ENCODE peak calls at places on chromosome 3, in eight cellular contexts. G is CD4-positive, alpha-beta T cell; O is endothelial cell; T is HFFc6; C is cardiac fibroblast; M is upper lobe of right lung; E is cardiac muscle cell; K is left ventricle myocardium inferior. A is an unnamed sample.

GRCh38 chr3:182739619-182740018 is 53.7 kb upstream of the ATP11B start:
- DNase-seq in G (no peak), O (no peak), T (peak), C (peak), M (no peak), E (no peak), K (no peak), A (no peak)

GRCh38 chr3:13528217-13528801 is 20.6 kb upstream of the FBLN2 start:
- DNase-seq in G (no peak), O (peak), T (no peak), C (peak), M (no peak), E (peak), K (peak), A (peak)

GRCh38 chr3:46454606-46455005 is 10.1 kb downstream of the LTF start:
- DNase-seq in G (no peak), O (no peak), T (no peak), C (no peak), M (no peak), E (no peak), K (no peak), A (no peak)

GRCh38 chr3:61043156-61043555 is 208.1 kb downstream of the FHIT start:
- DNase-seq in G (no peak), O (no peak), T (no peak), C (no peak), M (no peak), E (no peak), K (no peak), A (no peak)

GRCh38 chr3:196274585-196274984 is 12.9 kb downstream of the PCYT1A start:
- DNase-seq in G (peak), O (no peak), T (no peak), C (no peak), M (no peak), E (no peak), K (no peak), A (no peak)

GRCh38 chr3:184656991-184657669 is 54.7 kb downstream of the MAGEF1 start:
- DNase-seq in G (no peak), O (no peak), T (peak), C (peak), M (no peak), E (no peak), K (no peak), A (no peak)

GRCh38 chr3:165883866-165884478 is 46.7 kb upstream of the BCHE start:
- DNase-seq in G (no peak), O (no peak), T (no peak), C (no peak), M (no peak), E (no peak), K (no peak), A (no peak)

GRCh38 chr3:114128231-114128630 is 50.6 kb downstream of the DRD3 start:
- DNase-seq in G (no peak), O (no peak), T (peak), C (peak), M (no peak), E (no peak), K (no peak), A (no peak)

GRCh38 chr3:16177962-16178627 is 3.6 kb downstream of the GALNT15 start:
- DNase-seq in G (peak), O (peak), T (peak), C (peak), M (peak), E (peak), K (peak), A (peak)

GRCh38 chr3:107045791-107046190 is 331.4 kb upstream of the CCDC54 start:
- DNase-seq in G (no peak), O (no peak), T (no peak), C (no peak), M (no peak), E (no peak), K (no peak), A (no peak)

GRCh38 chr3:127061641-127062040 is 78.7 kb downstream of the PLXNA1 start:
- DNase-seq in G (no peak), O (no peak), T (no peak), C (no peak), M (no peak), E (no peak), K (no peak), A (no peak)

GRCh38 chr3:105866656-105867653 is 1.9 kb downstream of the CBLB start:
- DNase-seq in G (no peak), O (no peak), T (no peak), C (peak), M (no peak), E (no peak), K (no peak), A (no peak)

GRCh38 chr3:44993471-44994205 is 17.6 kb downstream of the EXOSC7 start:
- DNase-seq in G (no peak), O (no peak), T (peak), C (peak), M (no peak), E (no peak), K (no peak), A (no peak)

GRCh38 chr3:46998121-46998851 is 18.8 kb downstream of the NBEAL2 start:
- DNase-seq in G (peak), O (peak), T (no peak), C (peak), M (peak), E (peak), K (peak), A (peak)

GRCh38 chr3:142568393-142569017 is 10.0 kb downstream of the ATR start:
- DNase-seq in G (no peak), O (no peak), T (no peak), C (no peak), M (no peak), E (no peak), K (no peak), A (no peak)

GRCh38 chr3:170079466-170080165 is 41.8 kb downstream of the GPR160 start:
- DNase-seq in G (no peak), O (no peak), T (no peak), C (peak), M (no peak), E (no peak), K (no peak), A (no peak)

DNA sequence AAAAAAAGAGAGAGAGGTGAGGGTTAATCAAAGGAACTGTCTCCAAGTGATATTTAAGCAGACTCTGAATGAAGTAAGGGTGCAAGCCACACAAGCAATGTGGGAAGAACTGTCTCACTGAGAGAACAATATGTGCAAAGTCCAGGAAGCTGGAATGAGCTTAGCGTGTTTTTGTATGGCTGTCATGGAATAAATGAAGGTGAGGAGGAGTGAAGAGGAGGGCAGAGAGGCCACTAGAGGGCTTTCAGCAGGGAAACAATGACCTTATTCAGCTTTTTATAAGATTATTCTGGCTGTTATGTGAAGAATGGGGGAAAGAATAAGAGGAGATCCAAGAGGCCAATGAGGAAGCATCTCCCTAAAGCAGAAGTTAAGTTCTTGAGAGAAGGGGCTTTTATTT is 86.9 kb upstream of the COL8A1 start:
- DNase-seq in G (no peak), O (no peak), T (no peak), C (no peak), M (no peak), E (no peak), K (no peak), A (no peak)
- TF ChIP-seq CTCF in G (no peak), O (no peak), T (peak), C (peak), M (no peak), E (no peak), K (no peak), A (peak)

GRCh38 chr3:58434170-58434507 is 507 bp upstream of the PDHB start:
- DNase-seq in G (no peak), O (no peak), T (no peak), C (no peak), M (no peak), E (no peak), K (no peak), A (no peak)

GRCh38 chr3:58434511-58434910 is 879 bp upstream of the PDHB start:
- DNase-seq in G (no peak), O (no peak), T (no peak), C (no peak), M (no peak), E (no peak), K (no peak), A (no peak)

GRCh38 chr3:58434990-58435389 is 1.4 kb upstream of the PDHB start:
- DNase-seq in G (no peak), O (no peak), T (peak), C (peak), M (no peak), E (peak), K (no peak), A (no peak)

GRCh38 chr3:58432905-58433304 is 727 bp downstream of the PDHB start:
- DNase-seq in G (no peak), O (no peak), T (no peak), C (no peak), M (no peak), E (no peak), K (no peak), A (no peak)

DNA sequence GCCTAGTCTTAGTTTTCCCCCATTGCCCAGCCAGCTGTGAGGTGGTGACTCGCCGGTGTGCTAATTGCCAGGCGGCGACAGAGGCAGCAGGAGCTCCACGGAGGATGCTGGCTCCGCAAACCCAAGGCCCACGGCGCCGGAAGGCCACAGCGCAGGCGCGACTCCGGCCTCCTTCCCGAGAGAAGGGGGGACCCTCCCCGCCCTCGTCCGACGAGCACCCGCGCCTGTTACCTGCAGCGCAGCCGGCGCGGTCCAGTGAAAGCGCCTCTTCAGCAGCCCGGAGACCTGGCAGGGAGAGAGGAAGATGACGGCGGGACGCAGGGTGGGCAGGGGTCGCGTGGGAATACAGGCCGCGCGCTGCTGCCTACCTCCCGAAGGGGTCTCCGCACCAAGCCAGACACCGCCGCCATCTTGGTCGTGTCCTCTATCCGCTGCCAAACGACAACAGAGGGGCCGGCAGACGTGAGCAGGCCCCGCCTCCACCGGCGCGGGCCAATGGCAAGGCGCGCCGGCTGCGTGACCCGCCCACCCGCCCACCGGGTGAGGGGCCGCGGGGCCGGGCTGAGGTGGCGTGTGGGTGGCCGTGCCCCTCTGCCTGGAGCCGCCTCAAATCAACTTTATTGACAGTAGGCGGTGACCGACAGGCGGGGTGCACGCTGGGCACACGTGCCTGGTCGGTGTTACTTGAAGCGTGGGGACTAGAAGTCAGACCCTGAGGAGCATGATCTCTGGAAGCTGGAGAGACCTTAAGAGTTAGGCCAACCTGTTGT is at the start of gene PDHB:
- DNase-seq in G (peak), O (peak), T (peak), C (peak), M (peak), E (peak), K (peak), A (peak)
- TF ChIP-seq CTCF in G (no peak), O (no peak), T (no peak), C (no peak), M (no peak), E (no peak), K (no peak), A (no peak)

DNA sequence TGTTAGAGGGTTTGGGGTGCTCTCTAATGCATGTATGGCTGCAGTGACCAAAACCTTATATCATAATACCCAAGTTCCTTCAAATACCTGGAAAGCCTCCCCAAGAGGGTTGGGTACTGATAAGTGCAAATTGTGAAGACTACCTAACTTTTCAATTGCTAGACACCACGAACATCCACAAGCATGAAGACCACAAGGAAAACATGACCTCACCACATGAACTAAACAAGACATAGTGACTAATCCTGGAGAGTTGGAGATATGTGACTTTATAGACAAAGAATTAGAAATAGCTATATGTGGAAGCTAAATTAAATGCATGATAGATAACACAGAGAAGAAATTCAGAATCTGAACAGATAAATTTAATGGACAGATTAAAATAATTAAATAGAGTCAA is 23.9 kb upstream of the AADACL2 start:
- DNase-seq in G (no peak), O (no peak), T (no peak), C (no peak), M (no peak), E (no peak), K (no peak), A (no peak)
- TF ChIP-seq CTCF in G (no peak), O (no peak), T (no peak), C (no peak), M (no peak), E (no peak), K (no peak), A (no peak)

DNA sequence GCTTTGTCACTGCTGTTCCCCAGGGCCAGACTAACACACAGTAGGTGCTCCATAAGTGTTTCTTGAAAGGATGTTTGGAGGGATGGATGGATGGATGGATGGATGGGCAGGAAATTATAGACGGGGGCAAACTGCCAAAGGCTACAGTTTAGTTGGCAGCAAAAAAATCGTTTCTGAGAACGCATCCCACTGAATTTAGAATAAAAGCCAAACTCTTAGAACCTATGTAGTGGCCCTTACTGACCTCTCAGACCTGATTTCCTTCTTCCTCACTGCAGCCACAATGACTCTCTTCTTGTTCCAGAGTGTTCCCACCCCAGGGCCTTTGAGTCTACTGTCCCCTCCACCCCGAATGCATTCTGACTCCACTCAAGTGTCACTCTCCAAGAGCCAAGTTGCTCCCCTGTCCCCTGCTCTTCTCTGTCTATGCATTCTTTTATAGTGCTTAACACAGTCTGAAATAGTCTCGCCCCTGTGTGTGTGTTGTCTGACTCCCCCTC is 5.2 kb upstream of the GATA2 start:
- DNase-seq in G (no peak), O (no peak), T (no peak), C (no peak), M (no peak), E (no peak), K (no peak), A (no peak)
- TF ChIP-seq CTCF in G (no peak), O (no peak), T (peak), C (no peak), M (no peak), E (no peak), K (no peak), A (no peak)

GRCh38 chr3:129025108-129025507 is 24.0 kb downstream of the EFCC1 start:
- DNase-seq in G (no peak), O (no peak), T (no peak), C (no peak), M (no peak), E (no peak), K (no peak), A (no peak)

GRCh38 chr3:129022114-129022994 is 21.2 kb downstream of the EFCC1 start:
- DNase-seq in G (no peak), O (no peak), T (no peak), C (peak), M (peak), E (no peak), K (peak), A (no peak)

GRCh38 chr3:129025691-129026435 is 24.8 kb downstream of the EFCC1 start:
- DNase-seq in G (no peak), O (no peak), T (peak), C (no peak), M (peak), E (no peak), K (peak), A (no peak)

GRCh38 chr3:129022995-129023332 is 21.9 kb downstream of the EFCC1 start:
- DNase-seq in G (no peak), O (no peak), T (no peak), C (no peak), M (no peak), E (no peak), K (no peak), A (no peak)

GRCh38 chr3:129023909-129024308 is 22.8 kb downstream of the EFCC1 start:
- DNase-seq in G (no peak), O (no peak), T (peak), C (no peak), M (no peak), E (no peak), K (no peak), A (no peak)
- TF ChIP-seq CTCF in G (no peak), O (no peak), T (peak), C (peak), M (peak), E (peak), K (peak), A (peak)

GRCh38 chr3:138270245-138270644 is 59.4 kb downstream of the NME9 start:
- DNase-seq in G (no peak), O (no peak), T (no peak), C (no peak), M (no peak), E (no peak), K (no peak), A (no peak)
- TF ChIP-seq CTCF in G (no peak), O (no peak), T (peak), C (no peak), M (no peak), E (no peak), K (no peak), A (no peak)